ENCODE peak calls at places on chromosomes 2 and 18, in seven cellular contexts. J, O, U, P, H, W and V are unnamed samples.

GRCh38 chr2:239674101-239674980 is 273.5 kb upstream of the HDAC4 start:
- DNase-seq in J (no peak), O (no peak), U (no peak), P (no peak), H (no peak), W (no peak), V (no peak)

GRCh38 chr2:15547100-15547499 is 14.0 kb downstream of the NBAS start:
- DNase-seq in J (no peak), O (no peak), U (peak), P (no peak), H (no peak), W (no peak), V (no peak)

GRCh38 chr2:20184067-20184938 is 40.6 kb downstream of the SDC1 start:
- DNase-seq in J (no peak), O (peak), U (peak), P (no peak), H (peak), W (peak), V (peak)

GRCh38 chr2:42841344-42841743 is 49.0 kb upstream of the HAAO start:
- DNase-seq in J (no peak), O (no peak), U (no peak), P (peak), H (peak), W (no peak), V (no peak)

GRCh38 chr2:96963316-96963715 is 23.1 kb downstream of the FAM178B start:
- DNase-seq in J (no peak), O (no peak), U (peak), P (no peak), H (peak), W (no peak), V (no peak)

GRCh38 chr2:106970471-106971261 is 84.7 kb upstream of the ST6GAL2 start:
- DNase-seq in J (no peak), O (no peak), U (peak), P (no peak), H (no peak), W (no peak), V (peak)

GRCh38 chr2:23397483-23397882 is 12.5 kb downstream of the KLHL29 start:
- DNase-seq in J (no peak), O (no peak), U (no peak), P (no peak), H (no peak), W (no peak), V (no peak)

GRCh38 chr2:135189148-135189547 is 137.1 kb downstream of the RAB3GAP1 start:
- DNase-seq in J (no peak), O (no peak), U (no peak), P (no peak), H (no peak), W (no peak), V (no peak)

GRCh38 chr2:163119964-163120363 is 281.4 kb upstream of the KCNH7 start:
- DNase-seq in J (no peak), O (no peak), U (no peak), P (no peak), H (no peak), W (no peak), V (no peak)

GRCh38 chr2:150487537-150488429 is at the start of gene RND3:
- DNase-seq in J (peak), O (peak), U (peak), P (peak), H (peak), W (peak), V (peak)

GRCh38 chr2:8462280-8462679 is 219.6 kb upstream of the ID2 start:
- DNase-seq in J (no peak), O (no peak), U (no peak), P (no peak), H (no peak), W (no peak), V (no peak)

GRCh38 chr2:26164641-26165211 is 8.2 kb upstream of the GAREM2 start:
- DNase-seq in J (no peak), O (no peak), U (no peak), P (no peak), H (peak), W (no peak), V (no peak)

GRCh38 chr2:222318712-222319575 is 20.1 kb upstream of the PAX3 start:
- DNase-seq in J (no peak), O (peak), U (no peak), P (no peak), H (peak), W (no peak), V (peak)

GRCh38 chr2:31693882-31694281 is 113.1 kb upstream of the SRD5A2 start:
- DNase-seq in J (no peak), O (peak), U (no peak), P (no peak), H (no peak), W (no peak), V (no peak)

GRCh38 chr2:69211111-69211510 is 175.9 kb downstream of the GFPT1 start:
- DNase-seq in J (no peak), O (no peak), U (no peak), P (no peak), H (no peak), W (no peak), V (no peak)

GRCh38 chr2:186599186-186599778 is 9.4 kb downstream of the ITGAV start:
- DNase-seq in J (no peak), O (no peak), U (no peak), P (no peak), H (no peak), W (no peak), V (no peak)

GRCh38 chr18:45108754-45109153 is 428.1 kb downstream of the SETBP1 start:
- DNase-seq in J (no peak), O (no peak), U (no peak), P (no peak), H (no peak), W (no peak), V (no peak)

GRCh38 chr18:79630266-79631095 is 49.1 kb upstream of the CTDP1 start:
- DNase-seq in J (no peak), O (peak), U (no peak), P (no peak), H (peak), W (no peak), V (no peak)

GRCh38 chr2:181273986-181274385 is 183.2 kb upstream of the ITGA4 start:
- DNase-seq in J (no peak), O (no peak), U (no peak), P (no peak), H (no peak), W (no peak), V (no peak)

GRCh38 chr2:61470122-61470951 is 550 bp downstream of the USP34 start:
- DNase-seq in J (peak), O (peak), U (peak), P (peak), H (peak), W (no peak), V (peak)

GRCh38 chr18:55779711-55780590 is 192.0 kb upstream of the TCF4 start:
- DNase-seq in J (peak), O (no peak), U (no peak), P (peak), H (peak), W (no peak), V (peak)

GRCh38 chr2:63594622-63595021 is 5.9 kb downstream of the MDH1 start:
- DNase-seq in J (no peak), O (no peak), U (peak), P (no peak), H (no peak), W (no peak), V (no peak)

GRCh38 chr2:27427863-27428212 is 593 bp upstream of the NRBP1 start:
- DNase-seq in J (no peak), O (no peak), U (no peak), P (no peak), H (no peak), W (no peak), V (no peak)

GRCh38 chr2:128306931-128307460 is 11.7 kb downstream of the HS6ST1 start:
- DNase-seq in J (no peak), O (no peak), U (no peak), P (no peak), H (peak), W (no peak), V (no peak)

GRCh38 chr2:222738759-222739292 is 67.4 kb downstream of the MOGAT1 start:
- DNase-seq in J (no peak), O (peak), U (no peak), P (no peak), H (no peak), W (no peak), V (no peak)

GRCh38 chr2:14220101-14220500 is 412.4 kb upstream of the LRATD1 start:
- DNase-seq in J (no peak), O (no peak), U (peak), P (no peak), H (no peak), W (no peak), V (no peak)

GRCh38 chr2:20624884-20625485 is 25.9 kb downstream of the HS1BP3 start:
- DNase-seq in J (no peak), O (no peak), U (no peak), P (no peak), H (peak), W (no peak), V (no peak)

GRCh38 chr2:226620176-226620575 is 179.4 kb downstream of the IRS1 start:
- DNase-seq in J (no peak), O (no peak), U (no peak), P (no peak), H (no peak), W (no peak), V (no peak)

GRCh38 chr2:181468857-181469256 is 11.7 kb downstream of the ITGA4 start:
- DNase-seq in J (no peak), O (no peak), U (no peak), P (no peak), H (no peak), W (no peak), V (no peak)

GRCh38 chr2:44768438-44769236 is 172.9 kb upstream of the SIX3 start:
- DNase-seq in J (no peak), O (no peak), U (no peak), P (no peak), H (peak), W (no peak), V (no peak)

GRCh38 chr18:33577688-33578370 is at the start of gene ASXL3:
- DNase-seq in J (peak), O (no peak), U (peak), P (peak), H (peak), W (peak), V (peak)

GRCh38 chr2:47904903-47905453 is 1.3 kb downstream of the FBXO11 start:
- DNase-seq in J (peak), O (peak), U (no peak), P (peak), H (peak), W (no peak), V (peak)

GRCh38 chr18:24228661-24229053 is 89.8 kb downstream of the CABYR start:
- DNase-seq in J (no peak), O (no peak), U (no peak), P (no peak), H (no peak), W (no peak), V (no peak)

GRCh38 chr2:144382848-144383247 is 137.1 kb downstream of the ZEB2 start:
- DNase-seq in J (no peak), O (peak), U (no peak), P (no peak), H (no peak), W (no peak), V (no peak)

GRCh38 chr2:7730449-7730848 is 813.2 kb downstream of the RNF144A start:
- DNase-seq in J (no peak), O (no peak), U (no peak), P (no peak), H (no peak), W (no peak), V (no peak)

DNA sequence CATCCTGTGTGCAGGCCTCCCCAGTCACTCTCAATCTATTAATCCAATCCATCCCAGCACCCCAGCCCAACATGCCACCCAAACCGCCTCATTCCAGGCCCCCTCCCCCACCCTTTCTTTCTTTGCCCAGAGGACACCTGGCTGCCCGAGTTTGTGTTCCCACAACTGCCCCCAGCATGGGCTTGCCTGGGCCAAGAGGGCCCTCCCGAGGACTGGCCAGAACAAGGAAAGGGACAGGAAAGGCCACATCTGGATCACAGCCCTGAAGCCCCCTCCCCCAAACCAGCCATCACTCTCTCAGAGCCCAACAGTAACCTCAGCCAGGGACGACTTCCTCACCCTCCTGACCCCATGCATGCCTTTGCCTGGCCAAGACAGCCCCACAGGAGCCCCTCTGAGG is 1.2 kb downstream of the TNS1 start:
- DNase-seq in J (no peak), O (no peak), U (no peak), P (no peak), H (no peak), W (no peak), V (no peak)
- H3K4me3 ChIP-seq in J (peak), O (no peak), U (no peak), P (peak), H (no peak), W (no peak), V (peak)

GRCh38 chr2:121253674-121254240 is 31.2 kb downstream of the TFCP2L1 start:
- DNase-seq in J (no peak), O (no peak), U (no peak), P (no peak), H (peak), W (no peak), V (no peak)
- H3K4me3 ChIP-seq in J (no peak), O (no peak), U (no peak), P (no peak), H (no peak), W (no peak), V (no peak)

DNA sequence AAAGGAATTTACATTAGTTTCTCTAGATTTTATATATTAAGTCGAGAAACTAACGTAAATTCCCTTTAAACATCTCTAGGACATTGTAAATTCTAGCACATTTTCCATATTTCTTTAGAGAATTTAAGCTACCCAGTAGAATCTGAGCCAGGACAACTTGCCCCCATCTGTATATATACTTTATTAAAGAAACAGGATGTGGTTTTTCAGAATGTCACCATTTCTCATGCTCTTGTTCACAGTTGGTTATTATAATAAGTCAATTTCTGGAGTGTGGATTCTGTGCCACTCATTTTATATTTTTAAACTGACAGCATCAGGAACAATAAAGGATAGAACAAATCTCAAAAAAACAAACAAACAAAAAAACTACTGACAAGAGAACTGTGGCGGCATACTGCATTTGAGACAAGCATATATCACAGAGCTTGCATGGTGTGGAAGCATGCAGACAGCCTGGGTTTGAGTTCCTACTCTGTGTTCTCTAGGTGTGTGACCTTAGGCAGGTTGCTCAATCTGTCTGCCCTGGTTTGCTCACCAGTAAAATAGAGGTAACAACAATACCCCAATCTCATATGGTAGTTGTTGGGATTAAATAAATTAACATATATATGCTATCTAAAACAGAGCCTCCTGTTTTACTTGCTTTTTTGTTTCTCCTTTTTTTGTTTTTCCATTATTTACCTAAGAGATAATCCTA is 61.4 kb upstream of the DNER start:
- DNase-seq in J (no peak), O (peak), U (no peak), P (no peak), H (no peak), W (no peak), V (no peak)
- H3K4me3 ChIP-seq in J (no peak), O (no peak), U (no peak), P (no peak), H (no peak), W (no peak), V (no peak)

GRCh38 chr2:129347486-129348217 is 631.8 kb upstream of the RAB6C start:
- DNase-seq in J (no peak), O (no peak), U (no peak), P (no peak), H (no peak), W (no peak), V (no peak)
- H3K4me3 ChIP-seq in J (no peak), O (no peak), U (no peak), P (no peak), H (no peak), W (no peak), V (no peak)

GRCh38 chr18:28003451-28003850 is 173.5 kb downstream of the CDH2 start:
- DNase-seq in J (no peak), O (no peak), U (peak), P (no peak), H (no peak), W (no peak), V (peak)
- H3K4me3 ChIP-seq in J (no peak), O (no peak), U (no peak), P (no peak), H (no peak), W (no peak), V (no peak)

DNA sequence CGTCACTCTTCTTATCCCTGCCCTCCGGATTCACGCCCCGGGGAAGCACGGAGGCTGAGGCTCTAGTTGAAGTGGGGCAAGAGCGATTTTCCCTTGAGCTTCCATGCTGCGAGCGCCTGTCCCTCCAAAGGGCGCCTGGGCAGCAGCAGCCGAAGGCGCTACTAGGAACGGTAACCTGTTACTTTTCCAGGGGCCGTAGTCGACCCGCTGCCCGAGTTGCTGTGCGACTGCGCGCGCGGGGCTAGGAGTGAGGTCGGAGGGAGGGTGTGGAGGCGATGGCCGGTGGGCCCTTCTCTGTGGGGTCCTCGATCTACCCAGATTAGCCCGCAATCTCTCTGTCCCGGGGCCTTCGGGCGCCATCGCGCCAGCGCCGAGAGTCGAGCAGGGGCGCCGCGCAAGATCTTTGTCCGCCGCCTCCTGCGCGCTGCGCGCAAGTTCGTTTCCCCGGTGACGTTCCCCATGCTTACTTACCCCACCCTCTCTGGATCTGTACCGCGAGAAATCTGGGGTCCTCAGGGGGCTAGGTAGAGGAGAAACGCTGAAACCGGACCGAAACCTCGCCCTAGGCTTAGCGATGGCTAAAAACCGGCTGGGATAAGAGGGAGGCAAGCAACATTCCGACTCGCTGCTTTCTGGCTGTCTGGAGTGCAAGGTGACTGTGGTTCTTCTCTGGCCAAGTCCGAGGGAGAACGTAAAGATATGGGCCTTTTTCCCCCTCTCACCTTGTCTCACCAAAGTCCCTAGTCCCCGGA is 736 bp downstream of the GAD1 start:
- DNase-seq in J (no peak), O (no peak), U (no peak), P (no peak), H (peak), W (no peak), V (no peak)
- H3K4me3 ChIP-seq in J (peak), O (no peak), U (peak), P (peak), H (peak), W (peak), V (peak)